ENCODE peak calls at places on chromosome 2, in five cellular contexts. F is NCI-H510A, X is tibial artery, A is adipocyte, Z is NCI-H1092. E is an unnamed sample.

GRCh38 chr2:57882895-57883515 is 163.6 kb upstream of the VRK2 start:
- DNase-seq in F (no peak), X (no peak), A (no peak), Z (peak; percentile 37), E (peak; percentile 23)

GRCh38 chr2:13616656-13617055 is 899.9 kb downstream of the TRIB2 start:
- DNase-seq in F (no peak), X (no peak), A (no peak), Z (no peak), E (no peak)

GRCh38 chr2:61675204-61675603 is 137.0 kb upstream of the XPO1 start:
- DNase-seq in F (no peak), X (no peak), A (no peak), Z (no peak), E (no peak)

GRCh38 chr2:217944923-217945322 is 57.9 kb downstream of the TNS1 start:
- DNase-seq in F (no peak), X (peak; percentile 51), A (no peak), Z (no peak), E (peak; percentile 0)

GRCh38 chr2:109690457-109690821 is 76.3 kb downstream of the SOWAHC start:
- DNase-seq in F (no peak), X (no peak), A (no peak), Z (no peak), E (no peak)

GRCh38 chr2:60530660-60531276 is 22.7 kb downstream of the BCL11A start:
- DNase-seq in F (peak; percentile 74), X (no peak), A (no peak), Z (peak; percentile 63), E (no peak)

GRCh38 chr2:79259959-79260358 is 100.4 kb upstream of the REG3A start:
- DNase-seq in F (no peak), X (no peak), A (no peak), Z (no peak), E (no peak)

GRCh38 chr2:237118731-237119130 is 33.0 kb downstream of the COPS8 start:
- DNase-seq in F (no peak), X (no peak), A (no peak), Z (peak; percentile 9), E (no peak)

GRCh38 chr2:112541315-112542122 is 746 bp upstream of the POLR1B start:
- DNase-seq in F (peak; percentile 78), X (peak; percentile 82), A (peak; percentile 77), Z (peak; percentile 60), E (peak; percentile 84)

GRCh38 chr2:186342029-186342428 is 144.0 kb upstream of the ZC3H15 start:
- DNase-seq in F (no peak), X (no peak), A (no peak), Z (no peak), E (no peak)

GRCh38 chr2:225091336-225091735 is 49.1 kb upstream of the DOCK10 start:
- DNase-seq in F (no peak), X (no peak), A (peak; percentile 59), Z (no peak), E (peak; percentile 77)

GRCh38 chr2:74119324-74119723 is 28.4 kb downstream of the BOLA3 start:
- DNase-seq in F (no peak), X (no peak), A (peak; percentile 26), Z (no peak), E (no peak)

GRCh38 chr2:227536445-227536844 is 62.2 kb upstream of the SCYGR2 start:
- DNase-seq in F (no peak), X (no peak), A (peak; percentile 27), Z (no peak), E (no peak)

GRCh38 chr2:160220545-160221009 is 20.5 kb upstream of the ITGB6 start:
- DNase-seq in F (no peak), X (no peak), A (no peak), Z (no peak), E (no peak)

GRCh38 chr2:158741631-158742030 is 53.5 kb upstream of the DAPL1 start:
- DNase-seq in F (no peak), X (no peak), A (no peak), Z (no peak), E (no peak)

GRCh38 chr2:101330253-101330921 is 21.9 kb upstream of the RNF149 start:
- DNase-seq in F (no peak), X (no peak), A (no peak), Z (no peak), E (no peak)

GRCh38 chr2:174342600-174343342 is 8.0 kb downstream of the SP9 start:
- DNase-seq in F (peak; percentile 35), X (no peak), A (peak; percentile 6), Z (no peak), E (peak; percentile 53)

GRCh38 chr2:220956429-220956828 is 615.7 kb downstream of the EPHA4 start:
- DNase-seq in F (no peak), X (no peak), A (no peak), Z (no peak), E (peak; percentile 51)

GRCh38 chr2:76861708-76862107 is 660.5 kb downstream of the LRRTM4 start:
- DNase-seq in F (no peak), X (no peak), A (no peak), Z (no peak), E (no peak)

GRCh38 chr2:97693476-97693875 is 19.9 kb upstream of the ZAP70 start:
- DNase-seq in F (no peak), X (no peak), A (no peak), Z (no peak), E (no peak)

GRCh38 chr2:179569834-179570233 is 291.6 kb downstream of the ZNF385B start:
- DNase-seq in F (no peak), X (no peak), A (peak; percentile 64), Z (no peak), E (no peak)

GRCh38 chr2:241833101-241833937 is 24.3 kb downstream of the NEU4 start:
- DNase-seq in F (no peak), X (no peak), A (no peak), Z (no peak), E (peak; percentile 60)

GRCh38 chr2:57204364-57204763 is 842.2 kb upstream of the VRK2 start:
- DNase-seq in F (no peak), X (no peak), A (no peak), Z (no peak), E (no peak)

GRCh38 chr2:8876628-8877027 is 39.2 kb upstream of the KIDINS220 start:
- DNase-seq in F (no peak), X (no peak), A (no peak), Z (no peak), E (no peak)

GRCh38 chr2:84201158-84201557 is 257.9 kb downstream of the SUCLG1 start:
- DNase-seq in F (no peak), X (no peak), A (no peak), Z (no peak), E (no peak)

GRCh38 chr2:95372216-95372829 is 30.2 kb upstream of the FAHD2A start:
- DNase-seq in F (no peak), X (peak; percentile 40), A (no peak), Z (no peak), E (peak; percentile 14)

GRCh38 chr2:40279001-40279400 is 172.9 kb downstream of the SLC8A1 start:
- DNase-seq in F (no peak), X (no peak), A (peak; percentile 64), Z (no peak), E (no peak)

GRCh38 chr2:167404896-167405295 is 516.6 kb downstream of the XIRP2 start:
- DNase-seq in F (no peak), X (no peak), A (no peak), Z (no peak), E (no peak)

GRCh38 chr2:30272761-30273573 is 41.6 kb downstream of the LBH start:
- DNase-seq in F (no peak), X (no peak), A (peak; percentile 76), Z (no peak), E (peak; percentile 56)

GRCh38 chr2:65558748-65559147 is 126.3 kb upstream of the SPRED2 start:
- DNase-seq in F (no peak), X (no peak), A (no peak), Z (no peak), E (no peak)

GRCh38 chr2:159879061-159879604 is 81.1 kb upstream of the CD302 start:
- DNase-seq in F (no peak), X (no peak), A (peak; percentile 62), Z (no peak), E (no peak)

GRCh38 chr2:147449323-147450080 is 395.3 kb upstream of the ACVR2A start:
- DNase-seq in F (no peak), X (no peak), A (no peak), Z (no peak), E (no peak)

GRCh38 chr2:74462786-74463105 is 2.4 kb downstream of the MOGS start:
- DNase-seq in F (no peak), X (no peak), A (no peak), Z (no peak), E (no peak)

GRCh38 chr2:159783559-159783958 is 14.4 kb downstream of the CD302 start:
- DNase-seq in F (no peak), X (no peak), A (no peak), Z (no peak), E (peak; percentile 38)

GRCh38 chr2:95269036-95269680 is 5.1 kb upstream of the PROM2 start:
- DNase-seq in F (no peak), X (peak; percentile 31), A (no peak), Z (no peak), E (peak; percentile 69)

GRCh38 chr2:240405133-240405532 is 30.3 kb upstream of the GPC1 start:
- DNase-seq in F (no peak), X (peak; percentile 39), A (no peak), Z (no peak), E (peak; percentile 30)

GRCh38 chr2:91477731-91478672 is 2786.5 kb downstream of the RPIA start:
- DNase-seq in F (no peak), X (peak; percentile 67), A (peak; percentile 35), Z (no peak), E (peak; percentile 79)

GRCh38 chr2:199901942-199902341 is 9.2 kb upstream of the C2orf69 start:
- DNase-seq in F (no peak), X (no peak), A (no peak), Z (no peak), E (no peak)